ENCODE peak calls at places on chromosomes 13 and 19, in four cellular contexts. B, W, C and P are unnamed samples.
A peak's percentile ranks its signal among the peaks of the same experiment; 100 is the strongest.

GRCh38 chr13:114151565-114152284 is 19.3 kb upstream of the RASA3 start:
- DNase-seq in B (no peak), W (no peak), C (no peak), P (peak; percentile 93)

GRCh38 chr19:11382898-11383705 is 1.0 kb downstream of the EPOR start:
- DNase-seq in B (no peak), W (no peak), C (peak; percentile 50), P (peak; percentile 66)

GRCh38 chr19:13398780-13399726 is 107.2 kb downstream of the CACNA1A start:
- DNase-seq in B (peak; percentile 75), W (no peak), C (peak; percentile 94), P (no peak)

GRCh38 chr13:72586519-72586918 is 140.9 kb downstream of the MZT1 start:
- DNase-seq in B (no peak), W (no peak), C (no peak), P (no peak)

GRCh38 chr13:109389892-109390345 is 396.5 kb downstream of the IRS2 start:
- DNase-seq in B (peak; percentile 93), W (no peak), C (no peak), P (no peak)

GRCh38 chr13:110405597-110406450 is 98.7 kb downstream of the COL4A2 start:
- DNase-seq in B (peak; percentile 78), W (no peak), C (peak; percentile 82), P (no peak)

GRCh38 chr19:17370026-17370587 is 7.0 kb downstream of the PLVAP start:
- DNase-seq in B (peak; percentile 65), W (no peak), C (no peak), P (no peak)

GRCh38 chr13:30629527-30629926 is 11.8 kb downstream of the USPL1 start:
- DNase-seq in B (no peak), W (no peak), C (no peak), P (no peak)

GRCh38 chr19:7112675-7113074 is 43.2 kb downstream of the ZNF557 start:
- DNase-seq in B (no peak), W (no peak), C (no peak), P (no peak)

GRCh38 chr19:17495639-17496265 is 15.7 kb upstream of the PGLS start:
- DNase-seq in B (no peak), W (no peak), C (no peak), P (no peak)

GRCh38 chr13:40191186-40191980 is 475.1 kb downstream of the FOXO1 start:
- DNase-seq in B (no peak), W (no peak), C (no peak), P (no peak)

GRCh38 chr19:27718262-27718661 is 1494.7 kb downstream of the UQCRFS1 start:
- DNase-seq in B (no peak), W (no peak), C (no peak), P (no peak)